ENCODE peak calls at places on chromosomes 11 and 22, in five cellular contexts. U, Y, H, R and E are unnamed samples.

GRCh38 chr22:23053051-23053707 is 17.1 kb upstream of the GNAZ start:
- DNase-seq in U (no peak), Y (peak), H (peak), R (no peak), E (no peak)

GRCh38 chr11:128407962-128408361 is 179.4 kb downstream of the ETS1 start:
- DNase-seq in U (no peak), Y (no peak), H (no peak), R (no peak), E (no peak)

GRCh38 chr11:69172674-69173073 is 16.9 kb downstream of the SMIM38 start:
- DNase-seq in U (no peak), Y (no peak), H (no peak), R (no peak), E (no peak)

GRCh38 chr22:17820879-17821439 is 46.7 kb upstream of the BID start:
- DNase-seq in U (no peak), Y (no peak), H (no peak), R (no peak), E (no peak)

GRCh38 chr11:89495951-89496350 is 4.8 kb upstream of the NOX4 start:
- DNase-seq in U (no peak), Y (no peak), H (no peak), R (no peak), E (no peak)

GRCh38 chr22:23289130-23289503 is 108.8 kb downstream of the BCR start:
- DNase-seq in U (no peak), Y (no peak), H (no peak), R (no peak), E (no peak)

GRCh38 chr22:47891609-47892008 is 1129.2 kb downstream of the TBC1D22A start:
- DNase-seq in U (no peak), Y (no peak), H (no peak), R (no peak), E (no peak)

GRCh38 chr11:17277024-17277584 is 565 bp downstream of the NUCB2 start:
- DNase-seq in U (no peak), Y (no peak), H (no peak), R (peak), E (peak)

GRCh38 chr11:13972033-13972910 is 9.7 kb downstream of the SPON1 start:
- DNase-seq in U (no peak), Y (no peak), H (no peak), R (no peak), E (no peak)

GRCh38 chr22:45102896-45103420 is 60.8 kb upstream of the NUP50 start:
- DNase-seq in U (no peak), Y (no peak), H (no peak), R (no peak), E (no peak)

GRCh38 chr11:57778318-57779037 is 16.9 kb downstream of the CTNND1 start:
- DNase-seq in U (peak), Y (peak), H (peak), R (no peak), E (peak)

GRCh38 chr11:91776660-91777059 is 448.0 kb upstream of the FAT3 start:
- DNase-seq in U (no peak), Y (no peak), H (no peak), R (no peak), E (no peak)

GRCh38 chr11:102293873-102294601 is 23.2 kb upstream of the BIRC3 start:
- DNase-seq in U (peak), Y (no peak), H (no peak), R (peak), E (no peak)

GRCh38 chr11:66857234-66857926 is 516 bp downstream of the LRFN4 start:
- DNase-seq in U (no peak), Y (no peak), H (no peak), R (no peak), E (no peak)

GRCh38 chr11:65692367-65692766 is 19.7 kb upstream of the KAT5 start:
- DNase-seq in U (no peak), Y (no peak), H (no peak), R (no peak), E (no peak)

GRCh38 chr11:12762696-12763324 is 88.6 kb downstream of the TEAD1 start:
- DNase-seq in U (no peak), Y (no peak), H (no peak), R (no peak), E (no peak)

GRCh38 chr11:64553554-64554201 is 37.3 kb upstream of the SLC22A12 start:
- DNase-seq in U (peak), Y (no peak), H (no peak), R (no peak), E (no peak)

GRCh38 chr11:10511046-10511711 is 29.8 kb downstream of the RNF141 start:
- DNase-seq in U (no peak), Y (peak), H (no peak), R (no peak), E (no peak)

GRCh38 chr11:81658722-81659121 is 1074.9 kb downstream of the FAM181B start:
- DNase-seq in U (no peak), Y (no peak), H (no peak), R (no peak), E (no peak)

GRCh38 chr11:10750838-10751580 is at the start of gene CTR9:
- DNase-seq in U (peak), Y (peak), H (peak), R (peak), E (peak)

GRCh38 chr11:131109256-131109655 is 193.0 kb upstream of the SNX19 start:
- DNase-seq in U (no peak), Y (no peak), H (no peak), R (no peak), E (no peak)

GRCh38 chr11:70826541-70826943 is 425.8 kb downstream of the SHANK2 start:
- DNase-seq in U (peak), Y (no peak), H (no peak), R (no peak), E (no peak)

GRCh38 chr11:127345819-127346459 is 345.4 kb upstream of the KIRREL3 start:
- DNase-seq in U (peak), Y (no peak), H (no peak), R (no peak), E (no peak)

GRCh38 chr22:20946080-20946986 is 20.7 kb upstream of the AIFM3 start:
- DNase-seq in U (no peak), Y (no peak), H (no peak), R (no peak), E (no peak)

GRCh38 chr22:32911526-32911925 is 110.0 kb downstream of the TIMP3 start:
- DNase-seq in U (no peak), Y (no peak), H (no peak), R (no peak), E (no peak)

GRCh38 chr11:127950162-127950561 is 637.2 kb downstream of the ETS1 start:
- DNase-seq in U (peak), Y (no peak), H (no peak), R (no peak), E (no peak)

GRCh38 chr11:74462009-74462408 is 5.3 kb downstream of the KCNE3 start:
- DNase-seq in U (no peak), Y (peak), H (peak), R (no peak), E (peak)

GRCh38 chr22:42994276-42994916 is 20.6 kb downstream of the PACSIN2 start:
- DNase-seq in U (no peak), Y (no peak), H (no peak), R (no peak), E (no peak)
- H3K4me3 ChIP-seq in U (no peak), Y (no peak), H (peak), R (no peak), E (peak)

GRCh38 chr11:134731562-134731961 is 319.5 kb upstream of the B3GAT1 start:
- DNase-seq in U (peak), Y (peak), H (no peak), R (no peak), E (no peak)
- H3K4me3 ChIP-seq in U (no peak), Y (no peak), H (no peak), R (no peak), E (no peak)

DNA sequence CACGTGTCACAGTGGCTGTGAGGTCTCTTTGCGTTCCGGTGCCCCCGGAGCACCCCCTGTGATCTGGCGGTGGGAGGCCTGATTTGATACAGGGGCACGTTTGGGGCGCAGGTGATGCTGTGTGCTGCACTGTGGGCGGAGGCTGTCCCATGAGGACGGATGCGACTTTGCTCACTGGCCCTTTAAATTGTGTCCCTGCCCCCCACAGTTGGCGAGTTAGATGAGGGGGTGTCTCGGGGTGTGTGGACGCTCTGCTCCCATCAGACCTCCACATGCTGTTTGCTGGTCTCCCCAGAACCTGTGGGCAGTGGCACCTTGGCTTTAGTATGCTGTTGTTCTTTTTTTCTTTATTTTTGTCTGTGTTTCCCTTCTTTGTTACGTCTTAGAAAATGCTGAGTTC is 5.2 kb downstream of the ZBED4 start:
- DNase-seq in U (no peak), Y (no peak), H (no peak), R (no peak), E (no peak)
- H3K4me3 ChIP-seq in U (no peak), Y (no peak), H (no peak), R (no peak), E (no peak)

GRCh38 chr11:118708296-118708695 is 28.8 kb upstream of the TREH start:
- DNase-seq in U (no peak), Y (peak), H (no peak), R (no peak), E (no peak)

GRCh38 chr11:118705111-118705741 is 25.8 kb upstream of the TREH start:
- DNase-seq in U (no peak), Y (peak), H (no peak), R (peak), E (peak)

GRCh38 chr11:118706546-118706825 is 27.0 kb upstream of the TREH start:
- DNase-seq in U (no peak), Y (no peak), H (no peak), R (no peak), E (peak)

GRCh38 chr11:118703563-118704106 is 24.2 kb upstream of the TREH start:
- DNase-seq in U (no peak), Y (peak), H (no peak), R (no peak), E (peak)

GRCh38 chr11:118705796-118706545 is 26.5 kb upstream of the TREH start:
- DNase-seq in U (no peak), Y (peak), H (no peak), R (no peak), E (no peak)
- H3K4me3 ChIP-seq in U (no peak), Y (no peak), H (no peak), R (no peak), E (no peak)

GRCh38 chr11:78176605-78177141 is 11.8 kb downstream of the KCTD21 start:
- DNase-seq in U (no peak), Y (no peak), H (no peak), R (no peak), E (no peak)
- H3K4me3 ChIP-seq in U (no peak), Y (no peak), H (no peak), R (no peak), E (no peak)